ENCODE peak calls at places on chromosomes 16 and 17, in five cellular contexts. One of them, this sample, is unnamed.

GRCh38 chr16:81327483-81328196 is 12.9 kb downstream of the GAN start:
- DNase-seq in IMR-90: no peak
- DNase-seq in fibroblast of pulmonary artery: no peak
- DNase-seq in lower lobe of right lung: no peak
- DNase-seq in A549: no peak
- DNase-seq in this sample: no peak

GRCh38 chr17:76968707-76969597 is 100.7 kb downstream of the MGAT5B start:
- DNase-seq in IMR-90: no peak
- DNase-seq in fibroblast of pulmonary artery: no peak
- DNase-seq in lower lobe of right lung: peak
- DNase-seq in A549: no peak
- DNase-seq in this sample: no peak

GRCh38 chr17:79707931-79708891 is 22.5 kb upstream of the ENPP7 start:
- DNase-seq in IMR-90: peak
- DNase-seq in fibroblast of pulmonary artery: peak
- DNase-seq in lower lobe of right lung: no peak
- DNase-seq in A549: peak
- DNase-seq in this sample: peak

GRCh38 chr17:7435676-7436555 is 681 bp downstream of the TMEM102 start:
- DNase-seq in IMR-90: no peak
- DNase-seq in fibroblast of pulmonary artery: no peak
- DNase-seq in lower lobe of right lung: peak
- DNase-seq in A549: peak
- DNase-seq in this sample: no peak

GRCh38 chr16:10868562-10869469 is 8.2 kb upstream of the CIITA start:
- DNase-seq in IMR-90: no peak
- DNase-seq in fibroblast of pulmonary artery: no peak
- DNase-seq in lower lobe of right lung: peak
- DNase-seq in A549: no peak
- DNase-seq in this sample: no peak

GRCh38 chr16:13540771-13541170 is 379.2 kb upstream of the ERCC4 start:
- DNase-seq in IMR-90: no peak
- DNase-seq in fibroblast of pulmonary artery: no peak
- DNase-seq in lower lobe of right lung: no peak
- DNase-seq in A549: no peak
- DNase-seq in this sample: no peak

GRCh38 chr16:1754204-1754603 is 17.1 kb downstream of the NME3 start:
- DNase-seq in IMR-90: no peak
- DNase-seq in fibroblast of pulmonary artery: no peak
- DNase-seq in lower lobe of right lung: no peak
- DNase-seq in A549: no peak
- DNase-seq in this sample: no peak

GRCh38 chr16:57646388-57647039 is 18.1 kb downstream of the ADGRG1 start:
- DNase-seq in IMR-90: no peak
- DNase-seq in fibroblast of pulmonary artery: no peak
- DNase-seq in lower lobe of right lung: no peak
- DNase-seq in A549: no peak
- DNase-seq in this sample: no peak

GRCh38 chr16:89013692-89014455 is 36.9 kb upstream of the CBFA2T3 start:
- DNase-seq in IMR-90: no peak
- DNase-seq in fibroblast of pulmonary artery: no peak
- DNase-seq in lower lobe of right lung: peak
- DNase-seq in A549: no peak
- DNase-seq in this sample: no peak

GRCh38 chr17:63700528-63701441 is 860 bp upstream of the LIMD2 start:
- DNase-seq in IMR-90: peak
- DNase-seq in fibroblast of pulmonary artery: peak
- DNase-seq in lower lobe of right lung: peak
- DNase-seq in A549: no peak
- DNase-seq in this sample: peak

GRCh38 chr16:12896562-12896961 is 4.8 kb upstream of the SHISA9 start:
- DNase-seq in IMR-90: no peak
- DNase-seq in fibroblast of pulmonary artery: peak
- DNase-seq in lower lobe of right lung: no peak
- DNase-seq in A549: no peak
- DNase-seq in this sample: no peak

GRCh38 chr16:1173778-1174451 is 21.0 kb downstream of the CACNA1H start:
- DNase-seq in IMR-90: no peak
- DNase-seq in fibroblast of pulmonary artery: no peak
- DNase-seq in lower lobe of right lung: no peak
- DNase-seq in A549: no peak
- DNase-seq in this sample: no peak

GRCh38 chr17:63138713-63139112 is 172.7 kb downstream of the TANC2 start:
- DNase-seq in IMR-90: peak
- DNase-seq in fibroblast of pulmonary artery: no peak
- DNase-seq in lower lobe of right lung: no peak
- DNase-seq in A549: no peak
- DNase-seq in this sample: no peak

DNA sequence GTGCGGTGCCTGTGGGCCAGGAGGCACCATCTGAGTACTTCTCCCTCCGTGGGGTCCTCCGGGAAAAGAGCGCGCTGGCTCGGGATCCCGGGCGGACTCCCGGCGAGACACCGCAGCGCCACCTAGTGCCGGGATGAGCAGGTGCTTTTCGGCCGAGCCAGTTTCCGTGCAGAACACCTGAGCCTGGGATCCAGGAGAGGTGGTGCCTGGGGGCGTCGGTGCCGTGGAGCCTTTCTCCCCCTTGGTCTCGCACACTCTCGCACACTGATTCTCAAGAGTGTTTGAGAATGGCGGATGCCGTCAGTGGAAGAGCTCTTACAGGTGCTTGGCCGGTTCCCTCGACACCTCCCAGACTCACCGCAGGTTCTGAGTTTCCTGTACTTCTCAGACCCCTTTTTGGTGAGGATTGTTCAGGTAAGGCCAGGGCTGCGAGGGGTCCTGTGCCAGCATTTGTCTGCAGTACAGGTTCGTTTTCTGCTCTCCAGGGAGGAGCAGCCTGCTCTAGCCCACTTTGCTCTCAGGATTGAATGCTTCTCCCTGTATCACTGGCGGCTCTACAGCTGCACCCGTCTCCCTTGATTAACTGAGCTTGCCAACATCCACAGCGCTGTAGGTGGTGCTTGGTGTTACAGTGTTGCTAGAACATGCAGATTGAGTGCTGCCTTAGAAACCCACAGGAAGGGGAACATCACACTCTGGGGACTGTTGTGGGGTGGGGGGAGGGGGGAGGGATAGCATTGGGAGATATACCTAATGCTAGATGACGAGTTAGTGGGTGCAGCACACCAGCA is 23.4 kb downstream of the TBCD start:
- DNase-seq in IMR-90: no peak
- DNase-seq in fibroblast of pulmonary artery: peak
- DNase-seq in lower lobe of right lung: peak
- DNase-seq in A549: peak
- DNase-seq in this sample: peak
- TF ChIP-seq CTCF in IMR-90: peak
- TF ChIP-seq CTCF in fibroblast of pulmonary artery: peak
- TF ChIP-seq CTCF in lower lobe of right lung: peak
- TF ChIP-seq CTCF in A549: peak
- TF ChIP-seq CTCF in this sample: peak

GRCh38 chr17:73335591-73336503 is 24.0 kb upstream of the CDC42EP4 start:
- DNase-seq in IMR-90: no peak
- DNase-seq in fibroblast of pulmonary artery: no peak
- DNase-seq in lower lobe of right lung: no peak
- DNase-seq in A549: no peak
- DNase-seq in this sample: no peak
- TF ChIP-seq CTCF in IMR-90: no peak
- TF ChIP-seq CTCF in fibroblast of pulmonary artery: no peak
- TF ChIP-seq CTCF in lower lobe of right lung: no peak
- TF ChIP-seq CTCF in A549: no peak
- TF ChIP-seq CTCF in this sample: no peak

GRCh38 chr16:29789775-29790182 is 772 bp upstream of the KIF22 start:
- DNase-seq in IMR-90: no peak
- DNase-seq in fibroblast of pulmonary artery: no peak
- DNase-seq in lower lobe of right lung: no peak
- DNase-seq in A549: peak
- DNase-seq in this sample: no peak

GRCh38 chr16:29779474-29779873 is 1.4 kb downstream of the ZG16 start:
- DNase-seq in IMR-90: no peak
- DNase-seq in fibroblast of pulmonary artery: no peak
- DNase-seq in lower lobe of right lung: no peak
- DNase-seq in A549: no peak
- DNase-seq in this sample: no peak

GRCh38 chr16:29784157-29784556 is 6.1 kb downstream of the ZG16 start:
- DNase-seq in IMR-90: no peak
- DNase-seq in fibroblast of pulmonary artery: no peak
- DNase-seq in lower lobe of right lung: no peak
- DNase-seq in A549: no peak
- DNase-seq in this sample: no peak

GRCh38 chr16:29790183-29790948 is at the start of gene KIF22:
- DNase-seq in IMR-90: peak
- DNase-seq in fibroblast of pulmonary artery: peak
- DNase-seq in lower lobe of right lung: peak
- DNase-seq in A549: peak
- DNase-seq in this sample: peak

GRCh38 chr16:29784901-29785500 is 5.5 kb upstream of the KIF22 start:
- DNase-seq in IMR-90: peak
- DNase-seq in fibroblast of pulmonary artery: peak
- DNase-seq in lower lobe of right lung: peak
- DNase-seq in A549: no peak
- DNase-seq in this sample: peak
- TF ChIP-seq CTCF in IMR-90: peak
- TF ChIP-seq CTCF in fibroblast of pulmonary artery: peak
- TF ChIP-seq CTCF in lower lobe of right lung: peak
- TF ChIP-seq CTCF in A549: no peak
- TF ChIP-seq CTCF in this sample: peak

GRCh38 chr16:65525743-65526142 is 403.9 kb upstream of the CDH11 start:
- DNase-seq in IMR-90: no peak
- DNase-seq in fibroblast of pulmonary artery: no peak
- DNase-seq in lower lobe of right lung: no peak
- DNase-seq in A549: no peak
- DNase-seq in this sample: no peak
- TF ChIP-seq CTCF in IMR-90: peak
- TF ChIP-seq CTCF in fibroblast of pulmonary artery: peak
- TF ChIP-seq CTCF in lower lobe of right lung: no peak
- TF ChIP-seq CTCF in A549: no peak
- TF ChIP-seq CTCF in this sample: no peak

GRCh38 chr17:40866838-40867237 is at the start of gene KRT12:
- DNase-seq in IMR-90: no peak
- DNase-seq in fibroblast of pulmonary artery: no peak
- DNase-seq in lower lobe of right lung: no peak
- DNase-seq in A549: no peak
- DNase-seq in this sample: no peak

GRCh38 chr17:40859536-40859935 is 7.5 kb downstream of the KRT12 start:
- DNase-seq in IMR-90: peak
- DNase-seq in fibroblast of pulmonary artery: no peak
- DNase-seq in lower lobe of right lung: no peak
- DNase-seq in A549: no peak
- DNase-seq in this sample: no peak

GRCh38 chr17:40857535-40857934 is 9.5 kb downstream of the KRT12 start:
- DNase-seq in IMR-90: peak
- DNase-seq in fibroblast of pulmonary artery: no peak
- DNase-seq in lower lobe of right lung: no peak
- DNase-seq in A549: no peak
- DNase-seq in this sample: peak

GRCh38 chr17:40864661-40865380 is 2.2 kb downstream of the KRT12 start:
- DNase-seq in IMR-90: no peak
- DNase-seq in fibroblast of pulmonary artery: no peak
- DNase-seq in lower lobe of right lung: no peak
- DNase-seq in A549: no peak
- DNase-seq in this sample: peak

GRCh38 chr17:40862985-40863733 is 3.9 kb downstream of the KRT12 start:
- DNase-seq in IMR-90: no peak
- DNase-seq in fibroblast of pulmonary artery: peak
- DNase-seq in lower lobe of right lung: no peak
- DNase-seq in A549: no peak
- DNase-seq in this sample: peak
- TF ChIP-seq CTCF in IMR-90: peak
- TF ChIP-seq CTCF in fibroblast of pulmonary artery: peak
- TF ChIP-seq CTCF in lower lobe of right lung: no peak
- TF ChIP-seq CTCF in A549: no peak
- TF ChIP-seq CTCF in this sample: peak

GRCh38 chr16:71216714-71217113 is 13.8 kb downstream of the HYDIN start:
- DNase-seq in IMR-90: no peak
- DNase-seq in fibroblast of pulmonary artery: no peak
- DNase-seq in lower lobe of right lung: no peak
- DNase-seq in A549: no peak
- DNase-seq in this sample: no peak

DNA sequence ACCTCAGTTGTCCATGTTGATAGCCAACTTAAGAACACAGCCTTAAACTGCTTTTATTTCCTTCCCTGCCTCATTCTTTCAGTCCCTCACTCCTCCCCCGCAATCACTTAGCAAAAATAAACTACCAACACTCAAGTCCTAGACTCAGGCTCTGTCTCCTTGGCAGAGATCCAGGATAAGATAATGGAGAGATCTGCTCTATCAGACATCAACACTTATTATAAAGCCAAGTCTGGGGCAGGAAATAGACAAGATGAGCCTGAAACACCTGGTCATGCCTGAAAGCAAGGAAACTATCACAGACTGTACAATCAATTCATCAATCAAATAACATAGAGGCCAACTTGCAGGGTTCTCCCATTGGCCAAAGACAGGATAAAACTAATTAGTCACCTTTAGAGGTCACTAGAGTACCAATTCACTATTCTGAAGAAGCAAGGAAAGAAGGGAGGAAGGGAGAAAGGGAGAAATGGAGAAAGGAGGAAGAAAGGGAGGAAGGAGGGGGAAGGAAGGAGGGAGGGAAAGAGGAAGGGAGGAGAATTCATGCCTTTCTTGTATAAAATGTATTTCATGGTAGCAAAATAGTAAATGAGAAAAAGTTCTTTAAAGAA is 15.6 kb downstream of the HYDIN start:
- DNase-seq in IMR-90: no peak
- DNase-seq in fibroblast of pulmonary artery: peak
- DNase-seq in lower lobe of right lung: no peak
- DNase-seq in A549: no peak
- DNase-seq in this sample: peak
- TF ChIP-seq CTCF in IMR-90: no peak
- TF ChIP-seq CTCF in fibroblast of pulmonary artery: no peak
- TF ChIP-seq CTCF in lower lobe of right lung: peak
- TF ChIP-seq CTCF in A549: peak
- TF ChIP-seq CTCF in this sample: no peak

DNA sequence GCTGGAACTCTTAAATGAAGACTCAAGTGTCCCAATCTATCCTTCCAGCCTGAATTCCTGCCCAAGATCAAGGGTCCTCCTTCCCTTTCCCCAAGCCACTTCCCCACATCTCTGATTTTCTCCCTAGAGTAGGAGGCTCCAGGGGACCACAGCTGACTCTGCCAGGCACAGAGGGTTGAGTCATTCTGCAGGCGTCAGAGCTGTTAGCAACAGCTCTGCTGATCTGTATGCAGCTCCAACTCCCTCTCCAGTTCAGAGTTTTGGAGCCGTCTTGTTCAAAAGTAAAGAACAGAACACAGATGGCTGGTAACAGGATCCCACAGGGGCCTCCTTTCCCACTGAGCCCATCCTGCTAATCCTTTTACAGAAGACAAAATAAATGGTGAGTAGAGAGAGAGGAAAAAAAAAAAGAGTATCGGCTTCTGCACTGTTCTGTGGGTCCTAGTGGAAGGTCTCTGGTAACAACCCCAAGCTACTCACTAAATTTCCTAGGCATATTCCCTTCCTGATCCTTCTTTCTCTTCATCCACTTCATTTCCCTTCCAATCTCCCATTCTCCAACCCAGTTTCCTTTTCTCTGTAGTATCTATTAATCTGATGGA is 13.4 kb upstream of the TAOK1 start:
- DNase-seq in IMR-90: peak
- DNase-seq in fibroblast of pulmonary artery: peak
- DNase-seq in lower lobe of right lung: no peak
- DNase-seq in A549: peak
- DNase-seq in this sample: peak
- TF ChIP-seq CTCF in IMR-90: no peak
- TF ChIP-seq CTCF in fibroblast of pulmonary artery: no peak
- TF ChIP-seq CTCF in lower lobe of right lung: no peak
- TF ChIP-seq CTCF in A549: no peak
- TF ChIP-seq CTCF in this sample: no peak